ENCODE peak calls at places on chromosomes 11 and 22, in six cellular contexts. One of them, this sample, is unnamed. For H3K9me3, the result is how much of the 10 kb centered on the place peaks cover.

GRCh38 chr11:12134239-12134590 is 23.8 kb downstream of the MICAL2 start:
- DNase-seq in OCI-LY7: no peak
- DNase-seq in HAP-1: no peak
- DNase-seq in neural progenitor cell: no peak
- DNase-seq in GM23248: no peak
- DNase-seq in right atrium auricular region: no peak
- DNase-seq in this sample: no peak

GRCh38 chr22:36395061-36395849 is 7.5 kb upstream of the MYH9 start:
- DNase-seq in HAP-1: no peak
- DNase-seq in right atrium auricular region: no peak
- DNase-seq in OCI-LY7: no peak
- DNase-seq in GM23248: no peak
- DNase-seq in neural progenitor cell: no peak
- DNase-seq in this sample: no peak

GRCh38 chr22:40904101-40904500 is 42.2 kb upstream of the DNAJB7 start:
- DNase-seq in GM23248: no peak
- DNase-seq in OCI-LY7: no peak
- DNase-seq in neural progenitor cell: no peak
- DNase-seq in HAP-1: no peak
- DNase-seq in right atrium auricular region: no peak
- DNase-seq in this sample: no peak

GRCh38 chr11:73576226-73576625 is 21.7 kb downstream of the FAM168A start:
- DNase-seq in right atrium auricular region: no peak
- DNase-seq in HAP-1: peak
- DNase-seq in GM23248: no peak
- DNase-seq in neural progenitor cell: peak
- DNase-seq in OCI-LY7: no peak
- DNase-seq in this sample: no peak

GRCh38 chr11:1876361-1877063 is 15.2 kb downstream of the PRR33 start:
- DNase-seq in OCI-LY7: peak
- DNase-seq in GM23248: peak
- DNase-seq in neural progenitor cell: peak
- DNase-seq in right atrium auricular region: no peak
- DNase-seq in HAP-1: no peak
- DNase-seq in this sample: peak

GRCh38 chr11:128757235-128757711 is 63.4 kb downstream of the FLI1 start:
- DNase-seq in neural progenitor cell: no peak
- DNase-seq in GM23248: peak
- DNase-seq in HAP-1: no peak
- DNase-seq in OCI-LY7: peak
- DNase-seq in right atrium auricular region: no peak
- DNase-seq in this sample: peak

GRCh38 chr11:66341502-66342126 is 3.3 kb downstream of the BRMS1 start:
- DNase-seq in OCI-LY7: no peak
- DNase-seq in neural progenitor cell: no peak
- DNase-seq in GM23248: no peak
- DNase-seq in right atrium auricular region: no peak
- DNase-seq in HAP-1: no peak
- DNase-seq in this sample: no peak

GRCh38 chr11:72958790-72959189 is 144.6 kb downstream of the ATG16L2 start:
- DNase-seq in neural progenitor cell: no peak
- DNase-seq in GM23248: no peak
- DNase-seq in OCI-LY7: no peak
- DNase-seq in right atrium auricular region: no peak
- DNase-seq in HAP-1: no peak
- DNase-seq in this sample: no peak

GRCh38 chr11:106160494-106160893 is 83.0 kb downstream of the AASDHPPT start:
- DNase-seq in HAP-1: no peak
- DNase-seq in right atrium auricular region: no peak
- DNase-seq in GM23248: peak
- DNase-seq in neural progenitor cell: no peak
- DNase-seq in OCI-LY7: no peak
- DNase-seq in this sample: no peak

GRCh38 chr22:24593810-24594568 is 1.1 kb upstream of the LRRC75B start:
- DNase-seq in right atrium auricular region: no peak
- DNase-seq in OCI-LY7: no peak
- DNase-seq in HAP-1: no peak
- DNase-seq in neural progenitor cell: no peak
- DNase-seq in GM23248: no peak
- DNase-seq in this sample: no peak

GRCh38 chr11:30914143-30914762 is 328.1 kb upstream of the MPPED2 start:
- DNase-seq in OCI-LY7: peak
- DNase-seq in GM23248: peak
- DNase-seq in neural progenitor cell: peak
- DNase-seq in right atrium auricular region: peak
- DNase-seq in HAP-1: peak
- DNase-seq in this sample: no peak

GRCh38 chr22:43293661-43294392 is 49.3 kb downstream of the SCUBE1 start:
- DNase-seq in HAP-1: no peak
- DNase-seq in GM23248: peak
- DNase-seq in right atrium auricular region: no peak
- DNase-seq in OCI-LY7: no peak
- DNase-seq in neural progenitor cell: peak
- DNase-seq in this sample: no peak

GRCh38 chr11:56624661-56625110 is 10.0 kb upstream of the OR5M1 start:
- DNase-seq in neural progenitor cell: peak
- DNase-seq in GM23248: peak
- DNase-seq in right atrium auricular region: no peak
- DNase-seq in HAP-1: no peak
- DNase-seq in OCI-LY7: peak
- DNase-seq in this sample: no peak

GRCh38 chr11:10594407-10594806 is 25.9 kb upstream of the LYVE1 start:
- DNase-seq in OCI-LY7: no peak
- DNase-seq in neural progenitor cell: no peak
- DNase-seq in right atrium auricular region: no peak
- DNase-seq in HAP-1: no peak
- DNase-seq in GM23248: no peak
- DNase-seq in this sample: no peak

GRCh38 chr11:2781413-2782274 is 81.8 kb upstream of the KCNQ1OT1 start:
- DNase-seq in HAP-1: no peak
- DNase-seq in right atrium auricular region: peak
- DNase-seq in OCI-LY7: no peak
- DNase-seq in GM23248: no peak
- DNase-seq in neural progenitor cell: no peak
- DNase-seq in this sample: no peak

GRCh38 chr11:66473608-66474525 is 6.4 kb upstream of the DPP3 start:
- DNase-seq in GM23248: no peak
- DNase-seq in OCI-LY7: no peak
- DNase-seq in neural progenitor cell: no peak
- DNase-seq in HAP-1: no peak
- DNase-seq in right atrium auricular region: no peak
- DNase-seq in this sample: no peak

GRCh38 chr11:43576834-43577521 is 103.6 kb upstream of the HSD17B12 start:
- DNase-seq in right atrium auricular region: no peak
- DNase-seq in neural progenitor cell: peak
- DNase-seq in GM23248: peak
- DNase-seq in OCI-LY7: no peak
- DNase-seq in HAP-1: no peak
- DNase-seq in this sample: no peak

GRCh38 chr22:36461665-36462474 is 19.6 kb downstream of the TXN2 start:
- DNase-seq in right atrium auricular region: no peak
- DNase-seq in neural progenitor cell: no peak
- DNase-seq in GM23248: peak
- DNase-seq in HAP-1: no peak
- DNase-seq in OCI-LY7: no peak
- DNase-seq in this sample: no peak

GRCh38 chr22:27846248-27846760 is 44.7 kb upstream of the MN1 start:
- DNase-seq in neural progenitor cell: no peak
- DNase-seq in HAP-1: no peak
- DNase-seq in right atrium auricular region: no peak
- DNase-seq in GM23248: no peak
- DNase-seq in OCI-LY7: no peak
- DNase-seq in this sample: no peak

GRCh38 chr11:64223001-64223651 is 2.9 kb downstream of the TRPT1 start:
- DNase-seq in GM23248: no peak
- DNase-seq in right atrium auricular region: no peak
- DNase-seq in HAP-1: no peak
- DNase-seq in neural progenitor cell: no peak
- DNase-seq in OCI-LY7: no peak
- DNase-seq in this sample: no peak

GRCh38 chr22:49151256-49152131 is 676.2 kb downstream of the BRD1 start:
- DNase-seq in GM23248: no peak
- DNase-seq in neural progenitor cell: no peak
- DNase-seq in right atrium auricular region: no peak
- DNase-seq in OCI-LY7: no peak
- DNase-seq in HAP-1: no peak
- DNase-seq in this sample: no peak

GRCh38 chr22:49148895-49149418 is 678.7 kb downstream of the BRD1 start:
- DNase-seq in OCI-LY7: peak
- DNase-seq in GM23248: no peak
- DNase-seq in neural progenitor cell: no peak
- DNase-seq in HAP-1: no peak
- DNase-seq in right atrium auricular region: no peak
- DNase-seq in this sample: no peak

GRCh38 chr22:49149721-49150608 is 677.7 kb downstream of the BRD1 start:
- DNase-seq in GM23248: no peak
- DNase-seq in OCI-LY7: no peak
- DNase-seq in HAP-1: no peak
- DNase-seq in right atrium auricular region: no peak
- DNase-seq in neural progenitor cell: no peak
- DNase-seq in this sample: no peak

GRCh38 chr22:49152146-49152929 is 675.3 kb downstream of the BRD1 start:
- DNase-seq in neural progenitor cell: peak
- DNase-seq in OCI-LY7: no peak
- DNase-seq in GM23248: no peak
- DNase-seq in right atrium auricular region: no peak
- DNase-seq in HAP-1: no peak
- DNase-seq in this sample: no peak

GRCh38 chr22:49150801-49151221 is 676.9 kb downstream of the BRD1 start:
- DNase-seq in OCI-LY7: no peak
- DNase-seq in neural progenitor cell: no peak
- DNase-seq in GM23248: no peak
- DNase-seq in HAP-1: no peak
- DNase-seq in right atrium auricular region: no peak
- DNase-seq in this sample: no peak
- H3K9me3 ChIP-seq in OCI-LY7: under half
- H3K9me3 ChIP-seq in neural progenitor cell: under half
- H3K9me3 ChIP-seq in GM23248: under half
- H3K9me3 ChIP-seq in HAP-1: under half
- H3K9me3 ChIP-seq in right atrium auricular region: under half
- H3K9me3 ChIP-seq in this sample: under half

DNA sequence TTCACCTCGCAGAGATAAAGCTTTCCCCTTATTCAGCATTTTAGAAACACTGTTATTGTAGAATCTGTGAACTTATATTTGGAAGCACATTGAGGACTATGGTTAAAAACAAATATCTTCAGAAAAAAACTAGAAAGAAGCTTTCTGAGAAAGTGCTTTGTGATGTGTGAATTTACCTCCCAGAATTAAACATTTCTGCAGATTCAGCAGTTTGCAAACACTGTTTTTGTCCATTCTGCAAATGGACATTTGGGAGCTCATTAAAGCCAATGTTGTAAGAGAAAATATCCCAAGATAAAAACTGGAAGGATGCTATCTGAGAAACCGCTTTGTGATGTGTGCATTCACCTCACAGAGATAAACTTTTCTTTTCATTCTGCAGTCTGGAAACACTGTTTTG is 272.7 kb downstream of the OR4A5 start:
- DNase-seq in right atrium auricular region: no peak
- DNase-seq in OCI-LY7: no peak
- DNase-seq in neural progenitor cell: no peak
- DNase-seq in GM23248: no peak
- DNase-seq in HAP-1: no peak
- DNase-seq in this sample: no peak
- H3K9me3 ChIP-seq in right atrium auricular region: under half
- H3K9me3 ChIP-seq in OCI-LY7: under half
- H3K9me3 ChIP-seq in neural progenitor cell: half or more
- H3K9me3 ChIP-seq in GM23248: under half
- H3K9me3 ChIP-seq in HAP-1: under half
- H3K9me3 ChIP-seq in this sample: under half

DNA sequence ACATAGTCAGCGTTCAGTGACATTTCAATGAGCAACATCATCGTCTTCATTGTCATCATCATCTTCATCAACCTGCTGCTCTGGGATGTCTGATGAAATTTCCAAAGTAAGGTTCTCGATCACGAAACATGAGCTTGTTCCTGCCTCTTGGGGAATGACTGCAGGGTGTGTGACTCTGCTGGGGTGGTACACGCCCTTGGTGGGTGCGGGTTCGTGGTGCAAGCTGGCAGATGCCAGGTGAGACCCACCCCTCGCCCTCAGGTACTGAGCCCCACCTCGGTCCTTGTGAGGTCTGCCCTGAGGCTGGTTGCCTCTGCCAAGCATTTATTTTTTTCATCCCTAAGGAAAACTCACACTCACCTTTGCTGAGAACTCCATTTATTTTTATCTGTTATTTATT is 1389.2 kb downstream of the TBC1D22A start:
- DNase-seq in OCI-LY7: no peak
- DNase-seq in GM23248: no peak
- DNase-seq in HAP-1: no peak
- DNase-seq in neural progenitor cell: no peak
- DNase-seq in right atrium auricular region: no peak
- DNase-seq in this sample: no peak
- H3K9me3 ChIP-seq in OCI-LY7: under half
- H3K9me3 ChIP-seq in GM23248: under half
- H3K9me3 ChIP-seq in HAP-1: under half
- H3K9me3 ChIP-seq in neural progenitor cell: under half
- H3K9me3 ChIP-seq in right atrium auricular region: under half
- H3K9me3 ChIP-seq in this sample: under half

GRCh38 chr22:48586799-48587185 is 1240.9 kb downstream of the BRD1 start:
- DNase-seq in GM23248: no peak
- DNase-seq in right atrium auricular region: no peak
- DNase-seq in neural progenitor cell: no peak
- DNase-seq in OCI-LY7: no peak
- DNase-seq in HAP-1: no peak
- DNase-seq in this sample: no peak

GRCh38 chr22:48588151-48588880 is 1239.4 kb downstream of the BRD1 start:
- DNase-seq in right atrium auricular region: no peak
- DNase-seq in OCI-LY7: no peak
- DNase-seq in neural progenitor cell: no peak
- DNase-seq in HAP-1: no peak
- DNase-seq in GM23248: no peak
- DNase-seq in this sample: no peak

GRCh38 chr22:48585916-48586798 is 1241.5 kb downstream of the BRD1 start:
- DNase-seq in right atrium auricular region: no peak
- DNase-seq in neural progenitor cell: peak
- DNase-seq in OCI-LY7: no peak
- DNase-seq in GM23248: no peak
- DNase-seq in HAP-1: no peak
- DNase-seq in this sample: no peak

GRCh38 chr22:48588881-48589450 is 1238.7 kb downstream of the BRD1 start:
- DNase-seq in GM23248: no peak
- DNase-seq in HAP-1: no peak
- DNase-seq in OCI-LY7: no peak
- DNase-seq in neural progenitor cell: no peak
- DNase-seq in right atrium auricular region: no peak
- DNase-seq in this sample: no peak

DNA sequence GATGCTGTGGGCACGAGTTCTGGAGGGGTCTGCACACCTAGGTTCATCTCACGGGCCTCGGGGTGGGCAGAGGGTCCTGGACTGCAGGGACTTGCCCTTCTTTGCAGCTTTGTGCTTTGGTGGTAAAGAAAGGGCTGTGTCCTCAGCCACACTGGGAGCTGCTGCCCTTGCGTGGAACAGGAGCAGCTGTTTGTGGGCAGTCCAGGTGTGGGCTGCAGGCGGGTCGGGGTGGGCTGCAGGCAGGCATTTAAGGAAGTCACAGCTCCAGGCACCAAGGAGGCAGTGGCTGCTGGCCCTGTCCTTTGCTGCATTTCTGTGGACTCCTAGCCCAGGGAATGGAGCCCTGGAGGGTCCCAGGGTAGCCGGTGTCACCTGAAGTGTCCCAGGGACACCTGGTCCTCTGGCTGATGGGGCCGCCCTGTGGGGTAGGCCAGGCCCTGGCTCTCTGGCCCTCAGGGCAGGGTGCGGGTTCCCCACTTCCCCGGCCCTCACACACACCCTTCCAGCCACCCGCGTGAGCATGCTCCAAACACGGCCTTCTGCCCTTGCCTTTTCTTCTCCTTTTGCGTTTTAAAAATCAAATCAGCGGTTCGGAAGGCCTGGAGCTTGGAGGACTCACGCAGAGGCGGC is 1240.3 kb downstream of the BRD1 start:
- DNase-seq in GM23248: no peak
- DNase-seq in HAP-1: no peak
- DNase-seq in OCI-LY7: no peak
- DNase-seq in neural progenitor cell: no peak
- DNase-seq in right atrium auricular region: no peak
- DNase-seq in this sample: no peak
- H3K9me3 ChIP-seq in GM23248: under half
- H3K9me3 ChIP-seq in HAP-1: under half
- H3K9me3 ChIP-seq in OCI-LY7: under half
- H3K9me3 ChIP-seq in neural progenitor cell: under half
- H3K9me3 ChIP-seq in right atrium auricular region: under half
- H3K9me3 ChIP-seq in this sample: under half